ENCODE peak calls at places on chromosomes 11 and 22, in four cellular contexts. T, P, N and G are unnamed samples.

GRCh38 chr22:17915188-17915587 is 109.2 kb downstream of the MICAL3 start:
- DNase-seq in T (no peak), N (no peak), P (no peak), G (no peak)

GRCh38 chr11:97909544-97910394 is 1111.0 kb upstream of the CNTN5 start:
- DNase-seq in P (no peak), T (no peak), N (no peak), G (no peak)

GRCh38 chr11:45335434-45335833 is 49.3 kb upstream of the SYT13 start:
- DNase-seq in T (no peak), P (no peak), N (no peak), G (no peak)

GRCh38 chr11:19803506-19803998 is 90.9 kb downstream of the NAV2 start:
- DNase-seq in T (no peak), P (no peak), N (no peak), G (no peak)

GRCh38 chr11:122637538-122637937 is 18.0 kb upstream of the UBASH3B start:
- DNase-seq in P (no peak), N (no peak), T (no peak), G (no peak)

GRCh38 chr11:45146072-45147016 is at the start of gene PRDM11:
- DNase-seq in T (no peak), N (no peak), P (peak; percentile 85), G (peak; percentile 80)

GRCh38 chr11:69372589-69373250 is 78.8 kb downstream of the MYEOV start:
- DNase-seq in P (no peak), T (no peak), N (no peak), G (no peak)

GRCh38 chr22:32106930-32107329 is 52.2 kb downstream of the C22orf42 start:
- DNase-seq in P (no peak), T (no peak), N (no peak), G (no peak)

GRCh38 chr11:67510023-67510345 is 2.0 kb upstream of the CDK2AP2 start:
- DNase-seq in T (no peak), N (no peak), P (no peak), G (no peak)

GRCh38 chr11:103650330-103650729 is 386.1 kb upstream of the DDI1 start:
- DNase-seq in T (no peak), N (no peak), P (no peak), G (no peak)

GRCh38 chr22:35894464-35894878 is 134.2 kb downstream of the RBFOX2 start:
- DNase-seq in P (no peak), T (no peak), N (no peak), G (no peak)

GRCh38 chr11:15278129-15278528 is 163.4 kb downstream of the INSC start:
- DNase-seq in P (no peak), N (no peak), T (no peak), G (no peak)

GRCh38 chr22:17194213-17194612 is 25.0 kb downstream of the ADA2 start:
- DNase-seq in P (no peak), T (no peak), N (no peak), G (no peak)

GRCh38 chr11:62777389-62777788 is 6.2 kb downstream of the TAF6L start:
- DNase-seq in T (no peak), N (no peak), P (peak; percentile 2), G (no peak)

GRCh38 chr22:21626735-21627469 is 2.9 kb downstream of the YDJC start:
- DNase-seq in P (no peak), N (no peak), T (no peak), G (no peak)
- TF ChIP-seq POLR2A in P (no peak), N (peak; percentile 30), T (no peak), G (no peak)

DNA sequence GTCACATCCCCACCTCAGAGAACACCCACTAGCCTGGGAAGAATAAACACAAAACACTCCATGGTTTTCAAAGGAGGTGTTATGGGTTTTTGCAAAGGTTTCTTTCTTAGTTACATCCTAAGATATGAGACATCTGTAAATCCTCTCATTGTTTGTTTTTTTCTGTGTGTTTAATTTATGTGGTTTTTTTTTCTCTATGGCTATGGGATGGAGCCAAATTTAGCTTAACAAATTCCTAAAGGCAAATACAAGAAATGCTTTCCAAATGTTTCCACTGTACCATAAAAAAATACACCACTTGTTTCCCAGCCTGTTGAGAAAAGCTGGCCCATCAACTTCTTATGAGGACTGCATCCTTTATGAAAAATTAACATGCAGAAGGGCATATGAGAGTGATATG is 137.8 kb upstream of the TTC12 start:
- DNase-seq in P (no peak), T (no peak), N (no peak), G (no peak)
- TF ChIP-seq RNF2 in P (no peak), T (no peak), N (no peak), G (no peak)

DNA sequence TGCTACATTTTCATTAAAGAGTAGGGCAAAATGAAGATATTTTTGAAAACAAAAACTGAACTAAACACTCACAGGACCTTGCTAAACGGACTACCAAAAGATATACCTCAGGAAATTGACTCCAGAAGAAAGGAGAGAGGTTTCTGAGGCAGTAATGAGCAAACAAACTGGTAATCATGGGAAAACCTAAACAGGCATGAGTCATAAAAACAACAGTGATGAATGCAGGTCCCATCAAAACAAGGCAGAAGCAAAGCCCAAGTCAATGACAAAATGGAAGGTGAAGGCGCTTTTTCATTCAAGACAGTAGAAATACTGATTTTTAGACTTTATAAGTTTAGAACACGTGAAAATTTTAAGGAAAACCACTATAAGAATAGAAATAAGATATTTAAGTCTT is 104.5 kb downstream of the EFCAB6 start:
- DNase-seq in T (no peak), N (no peak), P (no peak), G (peak; percentile 3)
- TF ChIP-seq POLR2A in T (no peak), N (no peak), P (no peak), G (no peak)

GRCh38 chr11:553949-554398 is 6.6 kb downstream of the LMNTD2 start:
- DNase-seq in T (no peak), P (no peak), N (no peak), G (no peak)
- TF ChIP-seq RNF2 in T (no peak), P (no peak), N (no peak), G (no peak)

DNA sequence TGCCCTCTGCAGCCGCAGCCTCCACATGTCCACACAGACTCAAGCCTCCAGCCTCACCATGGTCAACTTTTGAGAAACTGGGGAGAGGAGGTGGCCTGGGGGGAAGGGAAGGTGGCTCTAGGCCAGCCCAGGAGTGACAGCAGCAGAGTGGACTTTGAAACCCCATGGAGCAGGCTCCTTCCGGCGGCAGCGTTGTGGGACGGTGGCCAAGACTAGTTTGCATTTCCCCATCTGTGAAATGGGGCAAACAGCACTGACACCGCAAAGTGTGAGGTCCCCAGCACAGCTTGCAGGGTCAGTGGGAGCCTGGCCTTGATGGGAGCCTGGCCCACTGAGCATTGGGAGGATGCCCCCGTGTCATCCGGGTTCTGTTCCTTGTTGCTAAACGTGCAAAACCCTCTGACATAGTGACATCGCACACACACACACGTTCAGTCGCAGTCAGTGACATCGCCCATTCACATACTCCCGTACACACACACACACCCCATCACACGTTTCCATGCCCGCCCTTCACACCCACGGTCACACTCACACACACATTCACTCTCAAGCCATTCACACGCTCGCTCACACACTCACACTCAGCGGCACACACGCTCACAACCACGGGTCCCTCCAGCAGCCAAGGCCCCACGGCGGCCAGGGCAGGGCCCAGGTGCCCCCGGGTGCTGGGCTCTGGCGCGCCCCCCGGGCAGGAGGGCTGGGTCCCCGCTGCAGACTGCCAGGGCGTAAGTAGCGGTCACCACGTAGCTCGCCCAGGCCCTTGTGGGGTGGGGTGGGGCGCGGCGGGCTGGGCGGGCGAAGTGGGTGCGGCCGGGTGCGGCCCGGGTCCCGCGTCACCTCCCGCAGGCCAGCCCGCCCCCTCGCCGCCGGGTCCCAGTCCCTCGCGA is 578 bp downstream of the CYB5R3 start:
- DNase-seq in N (no peak), T (peak; percentile 82), P (no peak), G (peak; percentile 43)
- TF ChIP-seq POLR2A in N (peak; percentile 27), T (peak; percentile 65), P (peak; percentile 28), G (no peak)

GRCh38 chr11:116835791-116836647 is 1.4 kb downstream of the APOA1 start:
- DNase-seq in P (peak; percentile 90), N (peak; percentile 83), T (peak; percentile 61), G (peak; percentile 67)

GRCh38 chr11:116832350-116833290 is 2.9 kb downstream of the APOC3 start:
- DNase-seq in N (no peak), T (peak; percentile 93), P (no peak), G (no peak)

GRCh38 chr11:116835042-116835772 is 2.2 kb downstream of the APOA1 start:
- DNase-seq in T (no peak), P (peak; percentile 23), N (no peak), G (no peak)

GRCh38 chr11:116833491-116833815 is 3.7 kb downstream of the APOC3 start:
- DNase-seq in P (no peak), T (no peak), N (no peak), G (no peak)

GRCh38 chr11:116833816-116834534 is 3.4 kb downstream of the APOA1 start:
- DNase-seq in N (no peak), T (peak; percentile 53), P (no peak), G (no peak)
- TF ChIP-seq RNF2 in N (no peak), T (no peak), P (no peak), G (no peak)

GRCh38 chr22:30290318-30290678 is 993 bp upstream of the CASTOR1 start:
- DNase-seq in T (no peak), P (no peak), N (no peak), G (no peak)

GRCh38 chr22:30292069-30292970 is 3.0 kb upstream of the CASTOR1 start:
- DNase-seq in T (no peak), N (no peak), P (no peak), G (no peak)

GRCh38 chr22:30290679-30291333 is 1.5 kb upstream of the CASTOR1 start:
- DNase-seq in P (no peak), N (no peak), T (peak; percentile 63), G (no peak)

GRCh38 chr22:30289980-30290313 is 642 bp upstream of the CASTOR1 start:
- DNase-seq in P (no peak), N (no peak), T (no peak), G (no peak)

DNA sequence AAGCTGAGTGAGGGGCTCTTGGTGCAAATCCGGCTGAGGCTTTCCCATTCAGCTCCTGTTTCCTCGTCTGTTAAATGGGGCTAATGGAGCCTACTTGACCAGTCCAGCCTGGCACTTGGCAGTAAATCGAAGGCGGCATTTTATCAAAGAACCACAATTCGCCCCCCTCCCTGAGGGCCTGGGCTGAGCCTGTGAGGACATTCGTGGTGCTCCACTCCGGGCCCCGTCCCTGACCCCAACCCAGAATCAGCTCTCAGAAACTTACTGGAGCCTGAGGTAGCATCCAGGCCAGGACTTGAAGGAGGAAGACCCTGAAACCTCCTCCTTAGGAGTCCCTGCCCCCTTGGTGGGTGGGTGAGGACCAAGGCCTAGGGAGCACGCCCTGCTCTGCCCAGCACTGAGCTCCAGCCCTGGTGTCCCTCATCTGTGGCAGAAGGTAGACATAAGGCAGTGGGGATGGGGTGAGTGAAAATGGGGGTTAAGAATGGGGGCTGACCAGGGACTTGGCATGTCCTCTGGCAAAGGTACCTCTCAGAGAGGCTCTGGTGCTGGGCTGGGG is 2.1 kb upstream of the CASTOR1 start:
- DNase-seq in T (no peak), N (no peak), P (no peak), G (no peak)
- TF ChIP-seq POLR2A in T (no peak), N (no peak), P (no peak), G (no peak)